ENCODE peak calls at places on chromosomes 3 and 15, in ten cellular contexts. M is RWPE2; K is stomach; O is heart right ventricle; H is tibial nerve; Z is CD8-positive, alpha-beta memory T cell; R is heart left ventricle; L is spleen; P is aorta; Q is colonic mucosa. N is an unnamed sample.

GRCh38 chr15:41927516-41927915 is 33.7 kb upstream of the SPTBN5 start:
- DNase-seq in Q (no peak), P (no peak), L (no peak), K (no peak), O (no peak), Z (no peak), H (no peak), R (no peak), M (no peak), N (no peak)

GRCh38 chr3:17030438-17030837 is 145.7 kb downstream of the PLCL2 start:
- DNase-seq in H (no peak), O (no peak), Z (no peak), M (no peak), L (no peak), R (no peak), K (no peak), P (no peak), Q (no peak), N (no peak)

GRCh38 chr3:30567139-30567753 is 39.2 kb upstream of the TGFBR2 start:
- DNase-seq in O (no peak), K (no peak), H (no peak), R (no peak), Z (no peak), M (no peak), L (no peak), P (no peak), Q (no peak), N (no peak)

GRCh38 chr3:5022966-5023776 is 43.9 kb downstream of the BHLHE40 start:
- DNase-seq in O (no peak), R (peak; percentile 54), Z (no peak), Q (no peak), M (peak; percentile 96), P (peak; percentile 79), H (no peak), L (no peak), K (peak; percentile 34), N (no peak)

GRCh38 chr15:82538961-82539689 is 1.1 kb downstream of the RPS17 start:
- DNase-seq in L (no peak), Z (no peak), H (no peak), R (no peak), K (no peak), P (no peak), M (no peak), O (no peak), Q (no peak), N (no peak)

GRCh38 chr3:94291686-94292085 is 228.8 kb downstream of the NSUN3 start:
- DNase-seq in H (no peak), P (no peak), M (no peak), Q (no peak), Z (no peak), R (no peak), L (no peak), K (no peak), O (no peak), N (no peak)

GRCh38 chr3:44318929-44319328 is 19.6 kb upstream of the TCAIM start:
- DNase-seq in Q (no peak), M (no peak), P (no peak), H (no peak), R (no peak), Z (no peak), K (no peak), O (no peak), L (no peak), N (no peak)

GRCh38 chr3:102733811-102734574 is 299.2 kb downstream of the ZPLD1 start:
- DNase-seq in R (no peak), H (no peak), L (no peak), O (no peak), Z (no peak), P (no peak), K (no peak), Q (no peak), M (no peak), N (no peak)

GRCh38 chr3:175956964-175957363 is 1097.8 kb downstream of the NAALADL2 start:
- DNase-seq in Z (no peak), L (no peak), O (no peak), K (no peak), H (no peak), R (no peak), Q (no peak), P (no peak), M (no peak), N (no peak)

GRCh38 chr3:17258823-17259436 is 374.2 kb downstream of the PLCL2 start:
- DNase-seq in Z (no peak), R (no peak), L (no peak), K (no peak), O (no peak), Q (no peak), P (no peak), M (no peak), H (no peak), N (no peak)

GRCh38 chr3:149701206-149701976 is 43.6 kb upstream of the WWTR1 start:
- DNase-seq in Z (no peak), M (no peak), Q (no peak), H (no peak), R (no peak), K (no peak), O (no peak), P (no peak), L (no peak), N (no peak)

GRCh38 chr3:48215466-48215865 is 7.8 kb upstream of the CAMP start:
- DNase-seq in M (no peak), Q (peak; percentile 33), K (peak; percentile 33), L (no peak), O (no peak), Z (no peak), P (no peak), R (peak; percentile 51), H (no peak), N (no peak)
- H3K27ac ChIP-seq in M (no peak overlapping the region), Q (no peak overlapping the region), K (peak overlapping the region; percentile 83), L (no peak overlapping the region), O (peak overlapping the region; percentile 53), Z (no peak overlapping the region), P (no peak overlapping the region), R (no peak overlapping the region), H (peak overlapping the region; percentile 71), N (peak overlapping the region; percentile 60)

GRCh38 chr15:60539017-60539416 is 60.1 kb upstream of the ICE2 start:
- DNase-seq in K (no peak), R (no peak), L (no peak), M (no peak), P (no peak), Q (no peak), H (no peak), Z (no peak), O (no peak), N (no peak)

GRCh38 chr15:60544581-60545115 is 65.7 kb upstream of the ICE2 start:
- DNase-seq in K (no peak), R (no peak), M (no peak), H (no peak), Z (no peak), O (no peak), L (no peak), P (no peak), Q (no peak), N (no peak)

GRCh38 chr15:60539881-60540613 is 61.1 kb upstream of the ICE2 start:
- DNase-seq in K (no peak), Z (no peak), P (no peak), M (no peak), O (no peak), L (no peak), Q (no peak), H (no peak), R (no peak), N (no peak)

GRCh38 chr15:60538129-60538528 is 59.2 kb upstream of the ICE2 start:
- DNase-seq in L (no peak), O (no peak), R (no peak), K (no peak), Q (no peak), H (no peak), P (no peak), M (no peak), Z (no peak), N (no peak)

GRCh38 chr15:60541784-60542617 is 63.1 kb upstream of the ICE2 start:
- DNase-seq in K (no peak), H (no peak), P (no peak), L (no peak), M (no peak), R (no peak), Z (no peak), Q (no peak), O (no peak), N (peak; percentile 56)
- H3K4me1 ChIP-seq in K (peaks cover 10% of the 10 kb centered on the region), H (no peaks in the 10 kb centered on the region), P (no peaks in the 10 kb centered on the region), L (peaks cover 8% of the 10 kb centered on the region), M (no peaks in the 10 kb centered on the region), R (peaks cover 25% of the 10 kb centered on the region), Z (peaks cover 94% of the 10 kb centered on the region), Q (no peaks in the 10 kb centered on the region), O (peaks cover 20% of the 10 kb centered on the region), N (no peaks in the 10 kb centered on the region)

GRCh38 chr15:99987119-99987506 is 253.9 kb upstream of the LYSMD4 start:
- DNase-seq in K (no peak), L (no peak), Z (no peak), Q (no peak), R (no peak), H (no peak), P (no peak), O (no peak), M (no peak), N (no peak)
- H3K27ac ChIP-seq in K (no peak overlapping the region), L (no peak overlapping the region), Z (no peak overlapping the region), Q (no peak overlapping the region), R (no peak overlapping the region), H (peak overlapping the region; percentile 76), P (no peak overlapping the region), O (no peak overlapping the region), M (no peak overlapping the region), N (no peak overlapping the region)

GRCh38 chr3:128094295-128095151 is 29.1 kb downstream of the RUVBL1 start:
- DNase-seq in K (no peak), L (no peak), R (no peak), M (no peak), H (no peak), P (no peak), O (no peak), Z (no peak), Q (no peak), N (no peak)

GRCh38 chr3:128100638-128101037 is 23.0 kb downstream of the RUVBL1 start:
- DNase-seq in Z (no peak), R (peak; percentile 38), K (no peak), M (no peak), Q (no peak), O (no peak), P (no peak), H (no peak), L (no peak), N (no peak)

GRCh38 chr3:128095222-128095703 is 28.3 kb downstream of the RUVBL1 start:
- DNase-seq in R (peak; percentile 90), K (peak; percentile 88), Z (peak; percentile 71), M (peak; percentile 86), L (peak; percentile 92), O (peak; percentile 80), H (peak; percentile 46), P (peak; percentile 90), Q (peak; percentile 84), N (peak; percentile 77)

GRCh38 chr3:128100126-128100525 is 23.5 kb downstream of the RUVBL1 start:
- DNase-seq in K (no peak), H (no peak), P (no peak), Z (no peak), R (no peak), M (no peak), L (no peak), O (no peak), Q (no peak), N (no peak)

DNA sequence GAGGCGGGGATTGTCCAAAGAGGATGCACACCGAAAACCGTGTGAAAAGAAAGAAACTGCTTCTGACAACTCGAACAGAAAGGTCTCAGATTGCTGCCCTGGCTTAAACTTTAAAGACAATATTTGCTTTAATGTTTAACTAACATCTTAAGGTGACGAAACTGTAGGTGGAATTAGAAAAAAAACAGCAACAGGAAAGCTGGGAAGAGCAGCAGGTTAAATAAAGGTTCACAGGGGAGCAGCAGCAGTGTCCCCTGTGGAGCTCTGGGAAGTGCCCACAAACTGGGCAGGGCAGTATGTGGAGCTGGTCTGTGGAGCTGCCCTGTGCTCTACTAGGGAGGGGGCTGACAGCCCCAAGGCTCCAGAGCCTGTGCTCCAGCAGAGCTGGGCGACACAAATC is 25.4 kb downstream of the RUVBL1 start:
- DNase-seq in M (no peak), R (no peak), K (no peak), O (no peak), Q (no peak), P (no peak), L (no peak), H (no peak), Z (no peak), N (no peak)
- H3K4me1 ChIP-seq in M (peaks cover 12% of the 10 kb centered on the region), R (peaks cover 14% of the 10 kb centered on the region), K (peaks cover 20% of the 10 kb centered on the region), O (no peaks in the 10 kb centered on the region), Q (no peaks in the 10 kb centered on the region), P (no peaks in the 10 kb centered on the region), L (no peaks in the 10 kb centered on the region), H (no peaks in the 10 kb centered on the region), Z (no peaks in the 10 kb centered on the region), N (no peaks in the 10 kb centered on the region)